ENCODE peak calls at places on chromosomes 6 and 20, in six cellular contexts. Y is stomach, Q is HCT116, O is A549, U is neuronal stem cell, F is tibial artery. N is an unnamed sample.

GRCh38 chr20:49560646-49561045 is 7.3 kb downstream of the PTGIS start:
- DNase-seq in U (no peak), Y (peak), O (no peak), Q (no peak), F (no peak), N (no peak)

GRCh38 chr20:5680227-5680626 is 70.0 kb upstream of the SHLD1 start:
- DNase-seq in Y (no peak), Q (no peak), F (no peak), U (no peak), O (no peak), N (no peak)

GRCh38 chr20:37453288-37453687 is 67.8 kb upstream of the NNAT start:
- DNase-seq in Y (no peak), F (no peak), U (no peak), O (no peak), Q (no peak), N (no peak)

GRCh38 chr20:5971203-5971602 is 20.8 kb downstream of the MCM8 start:
- DNase-seq in O (no peak), U (no peak), F (no peak), Y (no peak), Q (no peak), N (no peak)

GRCh38 chr6:105601541-105602174 is 198.8 kb upstream of the PREP start:
- DNase-seq in U (no peak), Q (no peak), Y (peak), O (peak), F (peak), N (peak)

GRCh38 chr6:146189131-146189530 is 160.3 kb downstream of the GRM1 start:
- DNase-seq in O (no peak), Y (no peak), Q (no peak), U (no peak), F (no peak), N (no peak)

GRCh38 chr6:16337280-16337975 is 99.0 kb downstream of the GMPR start:
- DNase-seq in O (no peak), U (no peak), Y (peak), Q (no peak), F (peak), N (no peak)

GRCh38 chr6:29107758-29108157 is at the start of gene OR2J3:
- DNase-seq in Q (no peak), F (no peak), U (no peak), Y (no peak), O (no peak), N (no peak)

GRCh38 chr6:37314803-37315515 is 38.8 kb upstream of the RNF8 start:
- DNase-seq in Y (peak), O (peak), Q (peak), F (no peak), U (no peak), N (no peak)

GRCh38 chr20:9514461-9515210 is at the start of gene LAMP5:
- DNase-seq in F (no peak), Y (no peak), U (peak), Q (no peak), O (no peak), N (no peak)

GRCh38 chr6:114844359-114844758 is 501.5 kb upstream of the HS3ST5 start:
- DNase-seq in O (no peak), Q (no peak), U (no peak), Y (no peak), F (no peak), N (no peak)

GRCh38 chr6:1678201-1678600 is 68.5 kb downstream of the FOXC1 start:
- DNase-seq in O (no peak), U (no peak), Y (peak), F (no peak), Q (no peak), N (no peak)

GRCh38 chr6:22045261-22045912 is 251.4 kb downstream of the PRL start:
- DNase-seq in U (no peak), Q (no peak), O (no peak), Y (no peak), F (no peak), N (no peak)

GRCh38 chr20:29742699-29743100 is 1514.8 kb upstream of the DEFB115 start:
- DNase-seq in Y (no peak), Q (no peak), F (no peak), U (no peak), O (no peak), N (no peak)

GRCh38 chr6:26028753-26029569 is 58.3 kb upstream of the HFE start:
- DNase-seq in Q (no peak), Y (no peak), U (no peak), O (no peak), F (no peak), N (no peak)

GRCh38 chr20:10077081-10077471 is 42.3 kb downstream of the ANKEF1 start:
- DNase-seq in Y (no peak), U (no peak), O (no peak), F (no peak), Q (no peak), N (no peak)

GRCh38 chr6:111852704-111853103 is 20.5 kb downstream of the FYN start:
- DNase-seq in Y (no peak), F (no peak), O (no peak), Q (no peak), U (no peak), N (peak)

GRCh38 chr20:50320910-50321796 is 130.5 kb downstream of the CEBPB start:
- DNase-seq in Y (peak), U (peak), Q (peak), O (peak), F (peak), N (peak)

GRCh38 chr6:110178626-110179405 is 654 bp downstream of the WASF1 start:
- DNase-seq in Y (peak), U (peak), Q (peak), F (peak), O (peak), N (peak)

GRCh38 chr20:62691485-62691884 is 17.2 kb upstream of the NTSR1 start:
- DNase-seq in O (no peak), Q (no peak), U (no peak), Y (no peak), F (no peak), N (no peak)

GRCh38 chr6:43996614-43997341 is 130.5 kb downstream of the MRPL14 start:
- DNase-seq in Q (no peak), Y (no peak), O (no peak), F (peak), U (no peak), N (no peak)

DNA sequence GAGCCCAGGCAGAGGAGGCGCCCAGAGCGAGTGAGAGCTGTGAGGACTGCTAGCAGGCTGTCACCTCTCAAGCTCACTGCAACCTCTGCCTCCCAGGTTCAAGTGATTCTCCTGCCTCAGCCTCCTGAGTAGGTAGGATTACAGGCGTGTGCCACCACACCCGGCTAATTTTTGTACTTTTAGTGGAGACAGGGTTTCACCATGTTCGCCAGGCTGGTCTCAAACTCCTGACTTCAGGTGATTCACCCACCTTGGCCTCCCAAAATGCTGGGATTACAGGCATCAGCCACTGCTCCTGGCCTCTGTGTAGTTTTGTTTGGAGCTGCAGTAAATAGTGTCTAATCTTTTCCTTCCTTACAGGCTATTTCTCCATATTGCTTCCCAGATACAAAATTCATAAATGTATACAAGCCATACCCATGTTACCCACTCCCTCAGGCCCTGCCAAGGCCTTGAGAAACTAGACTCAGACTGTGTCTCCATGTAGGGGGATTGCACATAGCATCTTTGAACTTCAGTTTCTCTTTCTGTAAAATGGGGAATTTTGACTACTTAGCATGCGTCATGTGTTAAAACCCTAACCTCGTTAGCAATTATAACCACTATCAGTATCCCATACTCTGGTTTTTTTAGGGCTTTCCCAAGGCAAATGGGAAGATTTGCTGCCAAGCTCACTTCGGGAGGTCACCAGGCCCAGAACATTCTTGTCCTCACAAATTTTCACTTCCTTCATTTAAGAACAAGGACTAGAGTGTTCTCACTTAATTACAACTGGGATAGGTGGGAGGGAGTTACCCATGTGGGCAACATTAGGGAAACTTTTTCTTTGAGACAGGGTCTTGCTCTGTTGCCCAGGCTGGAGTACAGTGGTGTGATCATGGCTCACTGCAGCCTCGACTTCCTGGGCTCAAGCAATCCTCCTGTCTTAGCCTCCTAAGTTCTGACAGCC is 67.3 kb upstream of the DDR1 start:
- DNase-seq in U (no peak), Y (no peak), O (no peak), F (no peak), Q (no peak), N (no peak)
- H3K27ac ChIP-seq in U (no peak), Y (peak), O (peak), F (no peak), Q (peak), N (peak)

GRCh38 chr6:42818878-42819277 is 37.0 kb downstream of the BICRAL start:
- DNase-seq in O (no peak), Y (no peak), U (no peak), Q (no peak), F (no peak), N (no peak)
- H3K27ac ChIP-seq in O (no peak), Y (peak), U (no peak), Q (no peak), F (peak), N (no peak)

GRCh38 chr20:46359233-46359751 is 47.1 kb downstream of the ELMO2 start:
- DNase-seq in F (no peak), U (no peak), Y (no peak), Q (no peak), O (no peak), N (no peak)
- H3K27ac ChIP-seq in F (no peak), U (no peak), Y (peak), Q (no peak), O (no peak), N (no peak)

DNA sequence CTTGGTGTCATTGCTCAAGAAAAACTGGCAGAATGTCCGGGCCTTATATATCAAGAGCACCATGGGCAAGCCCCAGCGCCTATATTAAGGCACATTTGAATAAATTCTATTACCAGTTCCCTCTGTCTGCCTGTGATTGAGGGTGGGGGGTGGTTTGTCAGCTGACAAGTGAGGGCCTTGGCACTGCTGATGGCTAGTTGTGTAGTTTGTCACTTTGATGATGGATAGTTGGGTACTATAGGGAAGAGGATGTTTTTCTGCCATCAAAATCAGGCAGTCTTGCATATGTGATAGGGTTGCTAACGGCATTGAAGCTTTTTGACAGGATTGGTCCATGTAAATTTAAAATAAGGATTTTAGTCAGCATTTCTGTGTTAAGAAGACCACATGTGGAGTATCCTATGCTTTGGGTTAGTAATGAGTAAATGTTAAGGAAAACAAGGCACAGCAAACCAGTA is 2.5 kb downstream of the RPL10A start:
- DNase-seq in Q (no peak), U (no peak), F (no peak), O (no peak), Y (no peak), N (no peak)
- H3K27ac ChIP-seq in Q (peak), U (no peak), F (peak), O (peak), Y (peak), N (peak)